ENCODE peak calls at places on chromosomes 3 and 15, in seven cellular contexts. S is spleen, P is Panc1, R is vagina, A is endothelial cell of umbilical vein, L is transverse colon, J is GM23338. D is an unnamed sample.

GRCh38 chr3:17290894-17291293 is 406.1 kb downstream of the PLCL2 start:
- DNase-seq in J (no peak), A (no peak), P (no peak), R (no peak), L (no peak), S (no peak), D (no peak)

GRCh38 chr3:160135850-160136249 is 89.4 kb upstream of the C3orf80 start:
- DNase-seq in R (no peak), S (no peak), P (no peak), A (no peak), L (no peak), J (no peak), D (no peak)

GRCh38 chr3:42499478-42499871 is 3.0 kb upstream of the VIPR1 start:
- DNase-seq in P (no peak), J (no peak), A (no peak), R (peak), L (no peak), S (no peak), D (peak)

GRCh38 chr3:102181202-102181920 is 253.5 kb upstream of the ZPLD1 start:
- DNase-seq in R (no peak), L (no peak), P (no peak), J (peak), A (peak), S (no peak), D (no peak)

GRCh38 chr3:142279965-142280590 is 54.7 kb upstream of the GK5 start:
- DNase-seq in R (peak), L (peak), J (peak), S (no peak), P (peak), A (peak), D (peak)

GRCh38 chr15:50181983-50182232 is at the start of gene SLC27A2:
- DNase-seq in L (peak), R (no peak), A (no peak), J (peak), P (no peak), S (no peak), D (no peak)

GRCh38 chr3:6099458-6100137 is 761.3 kb upstream of the GRM7 start:
- DNase-seq in L (no peak), S (no peak), R (no peak), J (no peak), P (no peak), A (no peak), D (peak)

GRCh38 chr3:187567026-187567425 is 103.2 kb downstream of the SST start:
- DNase-seq in R (no peak), S (no peak), L (no peak), J (no peak), A (no peak), P (no peak), D (no peak)

GRCh38 chr3:134357914-134358811 is 16.1 kb downstream of the AMOTL2 start:
- DNase-seq in J (no peak), A (peak), R (no peak), S (peak), L (no peak), P (no peak), D (peak)

GRCh38 chr3:50264389-50264963 is 4.5 kb upstream of the SEMA3B start:
- DNase-seq in P (no peak), S (no peak), R (no peak), L (peak), J (no peak), A (peak), D (peak)

GRCh38 chr3:10483364-10483675 is 22.1 kb downstream of the ATP2B2 start:
- DNase-seq in L (no peak), J (no peak), P (no peak), R (no peak), A (no peak), S (no peak), D (no peak)

GRCh38 chr15:38685686-38686339 is 121.2 kb upstream of the RASGRP1 start:
- DNase-seq in R (no peak), J (no peak), A (no peak), P (no peak), S (no peak), L (no peak), D (no peak)

GRCh38 chr3:104437891-104438290 is 928.8 kb upstream of the ALCAM start:
- DNase-seq in R (no peak), A (no peak), P (no peak), L (no peak), S (no peak), J (peak), D (no peak)

GRCh38 chr3:21042184-21042583 is 708.8 kb downstream of the ZNF385D start:
- DNase-seq in P (no peak), S (no peak), A (no peak), L (no peak), R (no peak), J (no peak), D (no peak)

GRCh38 chr3:78580691-78581090 is 1187.1 kb downstream of the ROBO1 start:
- DNase-seq in A (no peak), J (no peak), S (no peak), L (no peak), P (no peak), R (no peak), D (no peak)

GRCh38 chr3:108124337-108125150 is 33.7 kb upstream of the CD47 start:
- DNase-seq in S (no peak), P (no peak), A (peak), J (peak), R (no peak), L (peak), D (no peak)

GRCh38 chr3:159732172-159733111 is 256.2 kb upstream of the IL12A start:
- DNase-seq in R (no peak), J (peak), P (no peak), S (no peak), A (peak), L (no peak), D (no peak)

GRCh38 chr15:40085225-40085624 is 23.5 kb downstream of the BMF start:
- DNase-seq in J (no peak), R (no peak), P (no peak), A (no peak), L (no peak), S (peak), D (no peak)

GRCh38 chr3:159856496-159857098 is 132.0 kb upstream of the IL12A start:
- DNase-seq in J (no peak), A (peak), P (no peak), R (no peak), S (no peak), L (no peak), D (no peak)

GRCh38 chr3:174441588-174442316 is 417.4 kb upstream of the NAALADL2 start:
- DNase-seq in P (no peak), R (no peak), J (peak), S (no peak), A (peak), L (no peak), D (no peak)

GRCh38 chr3:111072016-111072891 is 638 bp downstream of the NECTIN3 start:
- DNase-seq in A (peak), L (peak), S (peak), P (no peak), J (peak), R (no peak), D (peak)

GRCh38 chr15:58348095-58348812 is 83.5 kb upstream of the LIPC start:
- DNase-seq in L (no peak), S (no peak), P (no peak), J (no peak), R (no peak), A (no peak), D (no peak)

GRCh38 chr15:58604455-58604923 is 145.0 kb downstream of the ADAM10 start:
- DNase-seq in J (no peak), S (no peak), P (no peak), R (no peak), A (no peak), L (no peak), D (no peak)

GRCh38 chr3:171282041-171282440 is 178.2 kb downstream of the TNIK start:
- DNase-seq in P (no peak), J (no peak), S (no peak), A (peak), R (no peak), L (no peak), D (no peak)

GRCh38 chr15:55774113-55774970 is 31.4 kb upstream of the PRTG start:
- DNase-seq in S (no peak), L (peak), J (peak), R (no peak), P (no peak), A (peak), D (no peak)

GRCh38 chr3:111797035-111797717 is 61.9 kb upstream of the PHLDB2 start:
- DNase-seq in P (no peak), S (no peak), A (no peak), J (no peak), L (no peak), R (no peak), D (no peak)

GRCh38 chr3:23671901-23672589 is 133.7 kb upstream of the UBE2E1 start:
- DNase-seq in A (peak), L (peak), P (no peak), S (no peak), R (no peak), J (peak), D (no peak)

GRCh38 chr15:61228025-61228901 is 839 bp downstream of the RORA start:
- DNase-seq in J (peak), A (no peak), P (no peak), L (no peak), S (no peak), R (no peak), D (peak)

GRCh38 chr3:19506171-19506570 is 357.9 kb downstream of the KCNH8 start:
- DNase-seq in A (no peak), S (no peak), P (no peak), L (no peak), J (no peak), R (no peak), D (no peak)

GRCh38 chr15:89743011-89743410 is 8.0 kb downstream of the MESP1 start:
- DNase-seq in P (no peak), J (no peak), S (no peak), A (no peak), R (no peak), L (no peak), D (no peak)

GRCh38 chr3:136954246-136954645 is 3.5 kb upstream of the IL20RB start:
- DNase-seq in R (no peak), P (no peak), A (no peak), J (no peak), S (no peak), L (no peak), D (no peak)

GRCh38 chr3:193231201-193231600 is 9.8 kb upstream of the PLAAT1 start:
- DNase-seq in S (no peak), P (no peak), J (no peak), A (no peak), R (no peak), L (no peak), D (no peak)

GRCh38 chr3:193240436-193240849 is 579 bp upstream of the PLAAT1 start:
- DNase-seq in P (no peak), R (no peak), S (no peak), L (no peak), J (peak), A (no peak), D (no peak)

GRCh38 chr3:193240850-193241706 is at the start of gene PLAAT1:
- DNase-seq in P (no peak), R (no peak), L (peak), A (peak), S (peak), J (peak), D (peak)

DNA sequence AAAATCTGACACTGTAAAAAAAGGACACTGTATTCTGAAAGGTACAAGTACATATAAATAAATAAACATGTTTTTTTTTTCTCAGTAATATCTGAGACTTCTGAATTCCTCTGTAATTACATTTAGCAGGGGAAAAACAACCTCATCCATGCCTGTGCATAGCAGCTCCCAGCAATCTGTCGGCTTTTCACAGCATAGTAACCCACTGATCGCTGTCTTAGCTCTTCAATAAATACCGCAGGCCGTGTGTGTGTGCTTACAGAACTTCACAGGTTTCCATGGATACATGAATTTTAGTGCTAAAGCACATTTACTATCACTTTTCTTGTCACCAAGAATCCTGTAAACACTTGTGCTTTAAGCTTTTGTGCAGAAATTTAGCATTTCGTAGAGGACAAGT is 4.0 kb upstream of the PLAAT1 start:
- DNase-seq in S (no peak), R (no peak), L (no peak), P (no peak), J (no peak), A (no peak), D (no peak)
- TF ChIP-seq POLR2AphosphoS5 in S (no peak), R (no peak), L (no peak), P (no peak), J (no peak), A (no peak), D (no peak)

DNA sequence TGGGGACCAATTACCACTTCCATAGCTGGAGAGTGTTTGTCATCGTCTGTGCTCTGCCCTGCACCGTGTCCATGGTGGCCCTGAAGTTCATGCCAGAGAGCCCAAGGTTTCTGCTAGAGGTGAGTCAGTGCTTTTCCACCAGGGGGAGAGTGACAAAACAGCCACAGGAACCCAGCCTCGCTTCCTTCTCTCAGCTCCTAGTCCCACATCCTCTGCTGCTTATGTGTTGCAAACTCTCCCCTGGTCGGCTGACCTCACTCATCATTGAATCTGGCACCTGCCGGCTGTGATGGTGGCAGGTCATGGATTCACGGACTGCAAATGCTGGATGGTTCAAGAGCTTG is 158.4 kb downstream of the SV2B start:
- DNase-seq in P (no peak), R (peak), S (no peak), L (no peak), J (peak), A (no peak), D (no peak)
- TF ChIP-seq CTCF in P (no peak), R (no peak), S (no peak), L (no peak), J (peak), A (no peak), D (no peak)

GRCh38 chr3:52563984-52564383 is 27.6 kb downstream of the UQCC5 start:
- DNase-seq in S (no peak), J (no peak), L (no peak), P (no peak), R (no peak), A (no peak), D (no peak)
- H3K27ac ChIP-seq in S (no peak), J (no peak), L (no peak), P (no peak), R (no peak), A (no peak), D (no peak)

GRCh38 chr3:34213481-34213880 is 415.1 kb downstream of the PDCD6IP start:
- DNase-seq in A (peak), L (no peak), P (no peak), R (no peak), J (peak), S (no peak), D (no peak)
- TF ChIP-seq POLR2AphosphoS5 in A (no peak), L (no peak), P (no peak), R (no peak), J (no peak), S (no peak), D (no peak)

GRCh38 chr3:122984007-122984406 is 43.6 kb downstream of the SEMA5B start:
- DNase-seq in A (no peak), P (no peak), J (peak), S (no peak), L (no peak), R (no peak), D (no peak)

GRCh38 chr3:122985539-122985938 is 42.0 kb downstream of the SEMA5B start:
- DNase-seq in P (no peak), L (no peak), J (peak), R (no peak), A (no peak), S (no peak), D (no peak)

GRCh38 chr3:122978569-122978968 is 49.0 kb downstream of the SEMA5B start:
- DNase-seq in J (no peak), L (no peak), A (no peak), R (no peak), P (no peak), S (no peak), D (no peak)

GRCh38 chr3:122984650-122985049 is 42.9 kb downstream of the SEMA5B start:
- DNase-seq in R (no peak), A (no peak), P (no peak), L (no peak), S (no peak), J (no peak), D (no peak)

GRCh38 chr3:122982202-122983185 is 45.1 kb downstream of the SEMA5B start:
- DNase-seq in P (no peak), S (no peak), A (no peak), R (no peak), J (peak), L (no peak), D (peak)
- TF ChIP-seq CTCF in P (no peak), S (no peak), A (no peak), R (no peak), J (peak), L (no peak), D (no peak)

GRCh38 chr3:69160107-69160506 is 37.7 kb upstream of the LMOD3 start:
- DNase-seq in R (no peak), L (no peak), A (no peak), J (no peak), P (no peak), S (no peak), D (no peak)

GRCh38 chr3:69161587-69162196 is 39.3 kb upstream of the LMOD3 start:
- DNase-seq in S (no peak), R (no peak), L (no peak), P (peak), J (peak), A (peak), D (no peak)

GRCh38 chr3:69164296-69164695 is 41.9 kb upstream of the LMOD3 start:
- DNase-seq in R (no peak), S (no peak), A (no peak), P (no peak), L (no peak), J (no peak), D (no peak)

GRCh38 chr3:69162205-69162980 is 40.0 kb upstream of the LMOD3 start:
- DNase-seq in J (no peak), S (no peak), P (no peak), L (no peak), R (no peak), A (no peak), D (no peak)

DNA sequence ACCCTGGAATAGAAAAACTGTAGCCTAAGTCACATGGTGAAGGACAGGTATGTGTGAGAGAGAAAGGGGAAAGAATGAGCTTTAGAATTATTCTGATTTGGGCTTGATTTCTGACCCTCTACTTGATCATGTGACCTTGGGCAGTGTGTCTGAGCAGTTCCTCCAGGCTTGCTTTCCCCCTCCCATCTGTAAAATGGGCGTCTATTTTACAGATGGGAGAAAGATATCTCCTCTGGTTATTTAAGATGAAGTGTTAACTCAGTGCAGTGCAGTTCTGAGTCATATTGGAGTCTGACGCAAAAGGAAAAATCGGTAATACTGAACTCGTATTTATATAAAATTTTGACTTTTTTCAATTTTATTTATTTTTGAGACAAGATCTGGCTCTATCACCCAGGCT is 38.1 kb upstream of the LMOD3 start:
- DNase-seq in P (no peak), A (no peak), R (no peak), S (no peak), J (no peak), L (no peak), D (no peak)
- H3K27ac ChIP-seq in P (no peak), A (no peak), R (no peak), S (no peak), J (no peak), L (no peak), D (no peak)

GRCh38 chr3:9390265-9390888 is 7.0 kb upstream of the SETD5 start:
- DNase-seq in P (no peak), J (no peak), S (no peak), L (no peak), A (no peak), R (no peak), D (no peak)

GRCh38 chr3:9386501-9387321 is 10.7 kb upstream of the SETD5 start:
- DNase-seq in S (no peak), R (no peak), J (no peak), A (no peak), P (no peak), L (no peak), D (no peak)

GRCh38 chr3:9387322-9387655 is 10.1 kb upstream of the SETD5 start:
- DNase-seq in P (no peak), S (no peak), L (no peak), R (no peak), A (no peak), J (no peak), D (no peak)

GRCh38 chr3:9388142-9388541 is 9.3 kb upstream of the SETD5 start:
- DNase-seq in J (no peak), R (no peak), P (no peak), S (no peak), A (no peak), L (no peak), D (no peak)

GRCh38 chr3:9388562-9389272 is 8.7 kb upstream of the SETD5 start:
- DNase-seq in A (no peak), P (no peak), S (no peak), L (no peak), J (no peak), R (no peak), D (no peak)
- TF ChIP-seq POLR2AphosphoS5 in A (no peak), P (no peak), S (no peak), L (no peak), J (no peak), R (no peak), D (no peak)